ENCODE peak calls at places on chromosomes 16 and 17, in eight cellular contexts. F is cardiac septum; D is thoracic aorta; T is stomach; Q is colonic mucosa; U is iPS-NIHi11; L is NCI-H774; C is stimulated activated CD4-positive, alpha-beta T cell treated with anti-CD3 and anti-CD28 coated beads, Interleukin-1b, Interleukin-23, amount 100 ng/mL, for 48 hours. A is an unnamed sample.

GRCh38 chr16:21523411-21524067 is 75.8 kb upstream of the METTL9 start:
- DNase-seq in F (no peak), D (no peak), T (no peak), Q (no peak), U (no peak), L (no peak), C (no peak), A (no peak)

GRCh38 chr17:44916781-44917241 is 1.5 kb upstream of the GFAP start:
- DNase-seq in F (no peak), D (peak), T (no peak), Q (no peak), U (no peak), L (no peak), C (no peak), A (no peak)

GRCh38 chr17:61382796-61383688 is 16.6 kb upstream of the TBX2 start:
- DNase-seq in F (no peak), D (no peak), T (no peak), Q (no peak), U (no peak), L (no peak), C (no peak), A (no peak)

GRCh38 chr16:7211781-7212180 is 120.9 kb upstream of the RBFOX1 start:
- DNase-seq in F (no peak), D (no peak), T (no peak), Q (no peak), U (no peak), L (no peak), C (no peak), A (no peak)

GRCh38 chr16:8958344-8958808 is 5.3 kb downstream of the USP7 start:
- DNase-seq in F (no peak), D (peak), T (no peak), Q (peak), U (no peak), L (no peak), C (no peak), A (peak)

GRCh38 chr16:8908779-8909468 is 26.8 kb downstream of the LITAFD start:
- DNase-seq in F (no peak), D (no peak), T (no peak), Q (no peak), U (no peak), L (no peak), C (no peak), A (no peak)

GRCh38 chr17:18176152-18176551 is 7.5 kb upstream of the ALKBH5 start:
- DNase-seq in F (no peak), D (no peak), T (no peak), Q (no peak), U (no peak), L (no peak), C (no peak), A (no peak)

GRCh38 chr17:28843810-28844137 is 1.2 kb upstream of the FAM222B start:
- DNase-seq in F (no peak), D (no peak), T (no peak), Q (no peak), U (no peak), L (no peak), C (no peak), A (peak)

GRCh38 chr16:68700120-68700519 is 37.0 kb upstream of the CDH1 start:
- DNase-seq in F (no peak), D (no peak), T (no peak), Q (no peak), U (no peak), L (no peak), C (no peak), A (no peak)

GRCh38 chr17:62627904-62628603 is 584 bp downstream of the MRC2 start:
- DNase-seq in F (no peak), D (no peak), T (no peak), Q (peak), U (peak), L (no peak), C (peak), A (no peak)

GRCh38 chr17:8794636-8795035 is 4.5 kb downstream of the MFSD6L start:
- DNase-seq in F (no peak), D (no peak), T (no peak), Q (no peak), U (no peak), L (no peak), C (no peak), A (no peak)

GRCh38 chr17:44409309-44410028 is 20.0 kb upstream of the ITGA2B start:
- DNase-seq in F (no peak), D (no peak), T (no peak), Q (no peak), U (no peak), L (no peak), C (no peak), A (no peak)

GRCh38 chr17:72702998-72703397 is 389.5 kb downstream of the SLC39A11 start:
- DNase-seq in F (no peak), D (no peak), T (no peak), Q (no peak), U (no peak), L (no peak), C (no peak), A (no peak)

GRCh38 chr17:31595666-31596381 is 204.3 kb downstream of the RAB11FIP4 start:
- DNase-seq in F (no peak), D (no peak), T (no peak), Q (no peak), U (no peak), L (no peak), C (no peak), A (no peak)

GRCh38 chr17:2071421-2072281 is 16.7 kb downstream of the HIC1 start:
- DNase-seq in F (no peak), D (no peak), T (no peak), Q (peak), U (no peak), L (no peak), C (no peak), A (no peak)

GRCh38 chr16:66296591-66296990 is 69.9 kb upstream of the CDH5 start:
- DNase-seq in F (no peak), D (no peak), T (peak), Q (no peak), U (no peak), L (no peak), C (no peak), A (no peak)

GRCh38 chr17:29215717-29216116 is 30.9 kb upstream of the CRYBA1 start:
- DNase-seq in F (no peak), D (no peak), T (no peak), Q (no peak), U (no peak), L (no peak), C (no peak), A (no peak)

GRCh38 chr17:43212641-43213490 is 1.2 kb downstream of the TMEM106A start:
- DNase-seq in F (no peak), D (no peak), T (no peak), Q (peak), U (no peak), L (no peak), C (no peak), A (peak)

GRCh38 chr17:1649844-1650409 is at the start of gene RILP:
- DNase-seq in F (peak), D (no peak), T (peak), Q (peak), U (peak), L (no peak), C (no peak), A (peak)